ENCODE peak calls at places on chromosomes 16 and 17, in five cellular contexts. H is cardiac fibroblast, B is kidney epithelial cell, O is brain microvascular endothelial cell, A is prostate gland. G is an unnamed sample.

GRCh38 chr17:68356520-68356919 is 65.2 kb downstream of the ARSG start:
- DNase-seq in H (no peak), O (peak), A (no peak), B (peak), G (no peak)

GRCh38 chr17:75059369-75060345 is 12.6 kb downstream of the KCTD2 start:
- DNase-seq in A (peak), B (no peak), O (peak), H (peak), G (no peak)

GRCh38 chr17:65888649-65889048 is 303.3 kb downstream of the CEP112 start:
- DNase-seq in B (no peak), O (peak), H (peak), A (no peak), G (no peak)

GRCh38 chr17:61600621-61601020 is 9.6 kb upstream of the NACA2 start:
- DNase-seq in O (no peak), B (no peak), A (no peak), H (no peak), G (no peak)

GRCh38 chr17:41844971-41845370 is 7.3 kb downstream of the KLHL10 start:
- DNase-seq in O (no peak), B (no peak), A (no peak), H (no peak), G (no peak)

GRCh38 chr16:87203060-87203656 is 114.0 kb downstream of the C16orf95 start:
- DNase-seq in B (peak), O (peak), H (peak), A (no peak), G (peak)

GRCh38 chr16:86879268-86879667 is 300.9 kb downstream of the FOXL1 start:
- DNase-seq in H (no peak), B (no peak), A (no peak), O (no peak), G (no peak)

GRCh38 chr17:42120161-42121065 is 754 bp downstream of the KAT2A start:
- DNase-seq in B (no peak), O (no peak), A (no peak), H (no peak), G (no peak)

GRCh38 chr16:85583491-85584181 is 29.5 kb upstream of the GSE1 start:
- DNase-seq in O (peak), B (no peak), A (no peak), H (no peak), G (no peak)

GRCh38 chr17:4786111-4786491 is at the start of gene VMO1:
- DNase-seq in B (no peak), O (peak), H (peak), A (no peak), G (no peak)

GRCh38 chr16:17273142-17273561 is 197.6 kb downstream of the XYLT1 start:
- DNase-seq in B (peak), H (peak), A (no peak), O (peak), G (peak)

GRCh38 chr16:86377251-86378022 is 132.9 kb upstream of the FOXF1 start:
- DNase-seq in A (no peak), O (no peak), H (no peak), B (no peak), G (no peak)

GRCh38 chr17:28912281-28912937 is 9.5 kb upstream of the DHRS13 start:
- DNase-seq in H (no peak), B (no peak), A (no peak), O (no peak), G (no peak)

GRCh38 chr16:73768786-73769203 is 527.8 kb upstream of the PSMD7 start:
- DNase-seq in O (peak), H (peak), A (no peak), B (no peak), G (peak)

GRCh38 chr17:74274703-74275340 is 788 bp downstream of the DNAI2 start:
- DNase-seq in A (no peak), B (no peak), O (no peak), H (no peak), G (no peak)

GRCh38 chr17:1645207-1646171 is at the start of gene SCARF1:
- DNase-seq in B (no peak), A (no peak), O (no peak), H (no peak), G (no peak)

GRCh38 chr16:4787068-4787467 is 1.1 kb downstream of the SEPTIN12 start:
- DNase-seq in O (no peak), B (no peak), A (no peak), H (no peak), G (no peak)

GRCh38 chr17:29740017-29740416 is 117.3 kb upstream of the CORO6 start:
- DNase-seq in O (no peak), H (no peak), B (no peak), A (no peak), G (no peak)

GRCh38 chr16:86085161-86085611 is 186.2 kb downstream of the IRF8 start:
- DNase-seq in O (no peak), H (no peak), B (no peak), A (no peak), G (no peak)

GRCh38 chr17:66584927-66585326 is 250.0 kb upstream of the CACNG5 start:
- DNase-seq in H (no peak), A (no peak), B (no peak), O (no peak), G (no peak)

GRCh38 chr16:24776486-24777220 is 47.2 kb downstream of the TNRC6A start:
- DNase-seq in O (peak), B (no peak), A (no peak), H (peak), G (no peak)

GRCh38 chr16:57959121-57959520 is 11.8 kb downstream of the CNGB1 start:
- DNase-seq in O (no peak), B (no peak), H (no peak), A (no peak), G (no peak)

GRCh38 chr17:59311051-59311468 is 20.4 kb upstream of the YPEL2 start:
- DNase-seq in H (peak), B (no peak), O (peak), A (peak), G (peak)

GRCh38 chr17:78014651-78015050 is 56.1 kb downstream of the TNRC6C start:
- DNase-seq in B (no peak), H (no peak), O (no peak), A (no peak), G (no peak)

GRCh38 chr17:6413073-6413472 is 21.8 kb downstream of the AIPL1 start:
- DNase-seq in O (no peak), H (peak), A (no peak), B (no peak), G (peak)

GRCh38 chr16:55871411-55872038 is 3.6 kb downstream of the CES5A start:
- DNase-seq in H (no peak), B (no peak), O (no peak), A (no peak), G (no peak)

GRCh38 chr17:74780443-74781238 is 4.5 kb upstream of the NAT9 start:
- DNase-seq in O (no peak), A (no peak), H (no peak), B (no peak), G (peak)

GRCh38 chr16:84199861-84200260 is 8.9 kb downstream of the ADAD2 start:
- DNase-seq in B (no peak), H (no peak), A (peak), O (no peak), G (peak)
- TF ChIP-seq CTCF in B (no peak), H (no peak), A (no peak), O (no peak), G (no peak)

GRCh38 chr17:9768381-9768934 is 22.9 kb downstream of the DHRS7C start:
- DNase-seq in B (no peak), O (no peak), H (peak), A (no peak), G (peak)
- TF ChIP-seq CTCF in B (peak), O (peak), H (no peak), A (peak), G (peak)

GRCh38 chr16:12059216-12059769 is 82.8 kb downstream of the SNX29 start:
- DNase-seq in O (no peak), A (no peak), H (no peak), B (no peak), G (no peak)

GRCh38 chr16:12060751-12061150 is 84.2 kb downstream of the SNX29 start:
- DNase-seq in H (no peak), O (no peak), A (no peak), B (peak), G (no peak)

GRCh38 chr16:12054396-12054795 is 77.9 kb downstream of the SNX29 start:
- DNase-seq in O (no peak), B (no peak), H (no peak), A (no peak), G (no peak)

GRCh38 chr16:12054868-12055267 is 78.3 kb downstream of the SNX29 start:
- DNase-seq in H (no peak), B (no peak), O (no peak), A (no peak), G (no peak)

DNA sequence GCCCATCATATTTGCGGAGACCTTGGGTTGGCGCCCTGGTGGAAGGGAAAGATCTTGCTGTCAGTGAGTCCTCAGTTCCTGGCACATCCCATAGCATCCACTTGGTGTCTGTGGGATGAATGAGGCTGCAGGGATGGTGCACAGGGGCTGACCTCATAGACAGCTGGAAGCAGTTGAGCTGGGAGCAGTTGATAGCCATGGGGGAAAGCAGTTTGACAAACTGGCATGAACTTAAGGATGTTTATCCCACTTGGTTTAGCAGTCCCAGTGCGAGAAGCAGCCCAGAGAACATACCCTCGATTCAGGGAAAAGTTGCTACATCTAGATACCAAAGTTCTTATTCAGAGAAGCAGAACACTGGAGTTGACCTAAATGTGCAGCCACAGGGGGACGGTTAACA is 80.7 kb downstream of the SNX29 start:
- DNase-seq in B (no peak), O (no peak), H (peak), A (no peak), G (no peak)
- TF ChIP-seq CTCF in B (no peak), O (no peak), H (no peak), A (no peak), G (no peak)

GRCh38 chr17:30969989-30970680 is 704 bp upstream of the RNF135 start:
- DNase-seq in O (no peak), H (no peak), A (peak), B (no peak), G (peak)
- TF ChIP-seq CTCF in O (no peak), H (no peak), A (no peak), B (peak), G (no peak)

DNA sequence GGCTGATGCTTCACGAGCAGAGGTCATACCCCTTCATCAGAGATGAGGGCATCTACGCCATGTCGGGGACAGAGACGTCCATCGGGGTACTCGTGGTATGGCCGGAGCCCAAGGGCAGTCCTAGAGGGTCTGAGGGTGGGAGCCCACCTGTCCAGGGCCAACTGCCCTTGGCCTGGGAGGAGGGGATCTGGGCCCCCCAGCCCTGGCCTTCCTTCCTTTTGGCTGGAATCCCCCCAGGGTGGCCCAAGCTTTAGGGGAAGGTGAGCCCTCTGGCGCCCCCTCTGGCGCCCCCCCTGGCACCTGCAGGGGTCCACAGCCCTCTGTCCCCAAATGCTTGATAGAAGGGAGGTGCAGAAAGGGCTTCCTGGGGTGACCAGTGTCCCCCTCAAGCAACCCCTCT is 69.3 kb downstream of the SCNN1B start:
- DNase-seq in A (no peak), H (no peak), O (no peak), B (no peak), G (no peak)
- TF ChIP-seq CTCF in A (no peak), H (no peak), O (no peak), B (peak), G (no peak)

G was measured in MCF 10A.